ENCODE peak calls at places on chromosomes 4 and X, in eight cellular contexts. Y, A, T, U, C, P, G and Z are unnamed samples.

GRCh38 chr4:4855293-4856070 is 4.0 kb upstream of the MSX1 start:
- DNase-seq in G (peak; percentile 21), U (no peak), T (no peak), P (no peak), C (peak; percentile 11), Y (peak; percentile 57), A (no peak), Z (no peak)

GRCh38 chr4:15976456-15977096 is 13.6 kb upstream of the FGFBP2 start:
- DNase-seq in G (no peak), P (no peak), Y (peak; percentile 79), T (no peak), U (no peak), A (no peak), C (peak; percentile 52), Z (no peak)

GRCh38 chr4:27267435-27268355 is 407.1 kb downstream of the STIM2 start:
- DNase-seq in C (no peak), P (no peak), T (no peak), A (no peak), Y (no peak), U (no peak), G (no peak), Z (no peak)

GRCh38 chr4:121846662-121847061 is 23.0 kb upstream of the CCNA2 start:
- DNase-seq in U (no peak), Y (no peak), G (no peak), C (no peak), P (no peak), T (no peak), A (no peak), Z (no peak)

GRCh38 chrX:51641421-51642021 is 22.8 kb upstream of the CENPVL3 start:
- DNase-seq in U (no peak), A (no peak), T (peak; percentile 59), Y (peak; percentile 53), P (no peak), C (no peak), G (no peak), Z (peak; percentile 44)

GRCh38 chr4:75723117-75723801 is 1.1 kb upstream of the USO1 start:
- DNase-seq in P (no peak), C (no peak), A (no peak), G (no peak), T (peak; percentile 51), U (no peak), Y (no peak), Z (no peak)

GRCh38 chrX:16659326-16659725 is 9.4 kb downstream of the S100G start:
- DNase-seq in C (no peak), T (no peak), G (no peak), A (no peak), P (no peak), U (no peak), Y (no peak), Z (no peak)

GRCh38 chr4:54525602-54526001 is 132.2 kb upstream of the KIT start:
- DNase-seq in T (peak; percentile 62), Y (no peak), A (no peak), U (no peak), G (no peak), C (no peak), P (no peak), Z (no peak)

GRCh38 chr4:154491731-154492249 is at the start of gene DCHS2:
- DNase-seq in C (peak; percentile 32), G (no peak), A (no peak), U (no peak), P (no peak), T (no peak), Y (peak; percentile 86), Z (no peak)

GRCh38 chr4:96630839-96631238 is 790.9 kb downstream of the PDHA2 start:
- DNase-seq in A (no peak), P (no peak), T (no peak), G (no peak), U (no peak), C (no peak), Y (no peak), Z (no peak)

GRCh38 chr4:336099-336892 is 1.3 kb upstream of the ZNF141 start:
- DNase-seq in P (no peak), T (peak; percentile 12), G (peak; percentile 32), U (no peak), A (no peak), Y (peak; percentile 71), C (peak; percentile 65), Z (no peak)

GRCh38 chr4:186946682-186947294 is 223.1 kb upstream of the FAT1 start:
- DNase-seq in A (no peak), U (no peak), C (no peak), T (peak; percentile 34), Y (peak; percentile 86), P (no peak), G (no peak), Z (peak; percentile 90)

GRCh38 chr4:58723954-58724353 is 1613.8 kb upstream of the IGFBP7 start:
- DNase-seq in G (no peak), P (no peak), C (no peak), Y (no peak), U (no peak), T (no peak), A (no peak), Z (no peak)

GRCh38 chrX:53711446-53711845 is 24.9 kb upstream of the HUWE1 start:
- DNase-seq in G (no peak), P (no peak), Y (no peak), C (no peak), T (no peak), A (no peak), U (no peak), Z (no peak)